ENCODE peak calls at places on chromosome 1, in six cellular contexts. F, M, C, V, D and L are unnamed samples.

GRCh38 chr1:56911098-56911497 is 54.7 kb downstream of the C8B start:
- DNase-seq in F (no peak), M (no peak), C (no peak), V (no peak), D (peak; percentile 64), L (no peak)

GRCh38 chr1:169795687-169796086 is 980 bp upstream of the METTL18 start:
- DNase-seq in F (no peak), M (peak; percentile 52), C (no peak), V (no peak), D (no peak), L (no peak)

GRCh38 chr1:197521118-197521739 is 253.2 kb downstream of the CRB1 start:
- DNase-seq in F (no peak), M (peak; percentile 80), C (peak; percentile 38), V (peak; percentile 34), D (peak; percentile 42), L (peak; percentile 28)

GRCh38 chr1:23168462-23169218 is at the start of gene LUZP1:
- DNase-seq in F (peak; percentile 95), M (peak; percentile 81), C (peak; percentile 97), V (peak; percentile 71), D (peak; percentile 95), L (peak; percentile 94)

GRCh38 chr1:15952317-15953258 is 23.3 kb downstream of the ZBTB17 start:
- DNase-seq in F (no peak), M (peak; percentile 13), C (no peak), V (peak; percentile 96), D (peak; percentile 40), L (no peak)

GRCh38 chr1:89361681-89362080 is 2.2 kb upstream of the GBP6 start:
- DNase-seq in F (no peak), M (peak; percentile 44), C (no peak), V (no peak), D (no peak), L (no peak)

GRCh38 chr1:200243042-200243437 is 166.8 kb downstream of the ZNF281 start:
- DNase-seq in F (no peak), M (no peak), C (no peak), V (no peak), D (peak; percentile 10), L (no peak)

GRCh38 chr1:241482761-241483250 is 36.7 kb downstream of the FH start:
- DNase-seq in F (no peak), M (no peak), C (no peak), V (peak; percentile 41), D (no peak), L (no peak)

GRCh38 chr1:247118946-247119446 is 14.8 kb upstream of the ZNF669 start:
- DNase-seq in F (no peak), M (peak; percentile 97), C (peak; percentile 55), V (no peak), D (no peak), L (no peak)

GRCh38 chr1:7422966-7423365 is 348.1 kb upstream of the VAMP3 start:
- DNase-seq in F (no peak), M (no peak), C (no peak), V (no peak), D (no peak), L (no peak)

GRCh38 chr1:55067022-55067781 is 27.9 kb downstream of the PCSK9 start:
- DNase-seq in F (peak; percentile 92), M (no peak), C (no peak), V (no peak), D (no peak), L (no peak)

GRCh38 chr1:9589144-9589718 is 520 bp downstream of the TMEM201 start:
- DNase-seq in F (no peak), M (no peak), C (peak; percentile 49), V (peak; percentile 26), D (peak; percentile 57), L (no peak)

GRCh38 chr1:236172041-236172579 is 29.8 kb downstream of the GPR137B start:
- DNase-seq in F (no peak), M (no peak), C (no peak), V (no peak), D (no peak), L (no peak)

GRCh38 chr1:209672705-209673630 is 2.2 kb upstream of the G0S2 start:
- DNase-seq in F (no peak), M (no peak), C (peak; percentile 86), V (no peak), D (no peak), L (peak; percentile 85)

DNA sequence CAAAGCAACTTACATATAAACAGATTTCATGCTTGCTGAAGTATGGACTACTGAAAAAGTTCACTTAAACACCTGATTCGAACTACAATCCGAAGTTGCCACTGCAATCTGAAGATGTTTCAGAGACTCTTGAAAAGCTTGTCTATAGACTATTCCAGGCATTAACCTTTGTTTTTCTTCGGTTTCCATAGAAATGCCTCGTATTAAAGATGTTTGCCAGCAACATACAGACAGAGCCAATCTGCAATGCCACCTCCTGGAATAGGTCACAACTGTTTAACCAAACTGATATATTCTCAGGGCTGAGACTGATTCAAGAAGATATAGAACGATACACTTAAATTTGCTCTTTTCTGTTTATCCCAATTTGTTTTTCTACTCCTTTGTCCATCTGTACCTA is 28.9 kb upstream of the DMRTB1 start:
- DNase-seq in F (no peak), M (peak; percentile 45), C (no peak), V (no peak), D (no peak), L (no peak)
- TF ChIP-seq CTCF in F (no peak), M (no peak), C (no peak), V (no peak), D (peak; percentile 3), L (no peak)

DNA sequence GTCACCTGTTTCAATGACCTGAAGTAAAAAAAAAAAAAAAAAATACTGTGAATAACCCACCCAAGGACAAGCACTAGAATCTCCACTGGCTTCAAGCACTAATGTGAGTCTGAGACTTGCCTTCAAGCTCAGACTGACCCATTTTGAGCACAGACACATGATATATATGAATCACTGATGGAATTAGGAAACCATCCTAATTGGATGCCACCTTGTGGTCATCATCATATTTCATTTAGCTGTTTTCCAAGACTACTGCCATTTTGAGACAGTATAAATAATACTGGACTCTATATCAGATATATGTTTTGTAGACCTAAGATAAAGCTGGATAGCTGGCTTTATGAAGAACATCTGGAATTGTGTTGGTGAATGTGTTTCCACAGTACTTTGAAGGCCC is 1232.0 kb downstream of the KCNT2 start:
- DNase-seq in F (no peak), M (peak; percentile 9), C (no peak), V (no peak), D (no peak), L (no peak)
- TF ChIP-seq CTCF in F (no peak), M (peak; percentile 42), C (no peak), V (no peak), D (no peak), L (no peak)

GRCh38 chr1:161749509-161750407 is at the start of gene DUSP12:
- DNase-seq in F (peak; percentile 97), M (peak; percentile 97), C (peak; percentile 83), V (peak; percentile 96), D (peak; percentile 97), L (peak; percentile 82)
- TF ChIP-seq CTCF in F (no peak), M (peak; percentile 35), C (peak; percentile 37), V (peak; percentile 30), D (peak; percentile 25), L (peak; percentile 56)

DNA sequence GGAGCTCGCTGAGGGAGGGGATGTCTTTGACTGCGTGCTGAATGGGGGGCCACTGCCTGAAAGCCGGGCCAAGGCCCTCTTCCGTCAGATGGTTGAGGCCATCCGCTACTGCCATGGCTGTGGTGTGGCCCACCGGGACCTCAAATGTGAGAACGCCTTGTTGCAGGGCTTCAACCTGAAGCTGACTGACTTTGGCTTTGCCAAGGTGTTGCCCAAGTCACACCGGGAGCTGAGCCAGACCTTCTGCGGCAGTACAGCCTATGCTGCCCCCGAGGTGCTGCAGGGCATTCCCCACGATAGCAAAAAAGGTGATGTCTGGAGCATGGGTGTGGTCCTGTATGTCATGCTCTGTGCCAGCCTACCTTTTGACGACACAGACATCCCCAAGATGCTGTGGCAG is 1.4 kb downstream of the TSSK3 start:
- DNase-seq in F (peak; percentile 78), M (no peak), C (no peak), V (no peak), D (no peak), L (no peak)
- TF ChIP-seq CTCF in F (no peak), M (no peak), C (no peak), V (no peak), D (no peak), L (no peak)

GRCh38 chr1:110223581-110223980 is 13.5 kb downstream of the KCNC4 start:
- DNase-seq in F (no peak), M (no peak), C (no peak), V (no peak), D (no peak), L (no peak)
- TF ChIP-seq CTCF in F (no peak), M (no peak), C (no peak), V (no peak), D (no peak), L (no peak)

GRCh38 chr1:150536836-150537731 is 12.1 kb upstream of the ADAMTSL4 start:
- DNase-seq in F (no peak), M (no peak), C (no peak), V (no peak), D (no peak), L (no peak)

GRCh38 chr1:150534002-150534401 is 15.2 kb upstream of the ADAMTSL4 start:
- DNase-seq in F (no peak), M (no peak), C (no peak), V (no peak), D (no peak), L (no peak)

GRCh38 chr1:150535511-150536281 is 13.5 kb upstream of the ADAMTSL4 start:
- DNase-seq in F (no peak), M (no peak), C (no peak), V (no peak), D (peak; percentile 6), L (no peak)

GRCh38 chr1:150532860-150533259 is 16.3 kb upstream of the ADAMTSL4 start:
- DNase-seq in F (no peak), M (no peak), C (no peak), V (no peak), D (no peak), L (no peak)

DNA sequence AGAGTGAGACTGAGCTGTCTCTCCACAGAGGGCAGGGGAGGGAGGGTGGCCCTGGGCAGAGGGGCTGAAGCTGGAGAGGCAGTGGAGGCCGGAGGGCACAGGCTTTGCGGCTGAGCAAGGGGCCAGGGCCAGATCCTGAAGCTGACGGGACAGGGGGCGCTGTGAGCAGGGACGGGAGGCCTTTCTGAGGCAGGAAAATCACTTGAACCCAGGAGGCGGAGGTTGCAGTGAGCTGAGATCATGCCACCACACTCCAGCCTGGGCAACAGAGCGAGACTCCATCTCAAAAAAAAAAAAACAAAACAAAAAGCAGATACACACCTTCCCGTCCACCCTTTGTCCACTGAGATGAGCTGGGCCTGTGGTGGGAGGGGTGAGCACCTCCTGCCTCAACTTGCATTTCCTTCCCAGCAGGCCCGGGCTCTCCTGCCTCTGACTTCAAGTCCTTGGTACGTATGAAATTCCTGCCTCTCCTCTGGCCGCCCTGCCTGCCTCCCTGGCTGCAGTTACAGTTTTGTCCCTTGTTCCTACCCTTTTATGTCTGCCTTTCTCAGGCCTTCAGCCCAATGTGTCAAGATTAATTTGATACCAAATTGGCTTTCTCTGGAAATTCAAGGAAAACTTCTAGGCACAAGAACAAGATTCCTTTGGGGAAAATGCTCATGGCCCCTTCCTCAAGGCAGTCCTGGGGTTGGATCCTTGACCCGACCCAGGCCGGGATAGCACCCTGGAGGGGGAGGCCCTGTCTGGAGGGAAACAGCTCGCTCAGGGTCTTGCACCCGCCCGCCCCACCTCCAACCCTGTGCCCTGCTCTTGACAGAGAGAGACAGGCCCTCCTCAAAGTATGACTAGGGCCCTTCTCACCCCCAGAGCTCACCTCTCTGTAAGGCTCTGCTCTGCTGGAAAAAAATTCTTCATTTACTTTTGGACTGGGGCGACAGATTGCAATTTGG is 11.2 kb upstream of the ADAMTSL4 start:
- DNase-seq in F (peak; percentile 57), M (peak; percentile 77), C (no peak), V (peak; percentile 72), D (peak; percentile 30), L (no peak)
- TF ChIP-seq CTCF in F (no peak), M (peak; percentile 73), C (no peak), V (no peak), D (no peak), L (peak; percentile 9)